ENCODE peak calls at places on chromosome 2, in ten cellular contexts. K is Panc1; C is fibroblast of lung; U is astrocyte; E is transverse colon; F is BJ; J is astrocyte of the spinal cord; X is sigmoid colon; L is CD8-positive, alpha-beta T cell; A is coronary artery. D is an unnamed sample.

GRCh38 chr2:222504714-222505113 is 80.4 kb downstream of the SGPP2 start:
- DNase-seq in J (no peak), K (no peak), A (no peak), C (no peak), X (no peak), E (no peak), F (no peak), L (no peak), U (no peak), D (no peak)

GRCh38 chr2:1611886-1612285 is 132.4 kb downstream of the PXDN start:
- DNase-seq in E (no peak), J (no peak), U (no peak), L (no peak), X (no peak), A (no peak), C (no peak), K (no peak), F (no peak), D (no peak)

GRCh38 chr2:207166349-207167128 is 791 bp upstream of the KLF7 start:
- DNase-seq in F (no peak), E (peak; percentile 69), L (peak; percentile 53), U (peak; percentile 67), X (peak; percentile 91), K (no peak), J (peak; percentile 87), C (peak; percentile 86), A (peak; percentile 89), D (no peak)

GRCh38 chr2:37219046-37219445 is 12.3 kb downstream of the CEBPZ start:
- DNase-seq in X (no peak), U (no peak), A (no peak), C (no peak), J (no peak), E (no peak), L (no peak), K (no peak), F (no peak), D (no peak)

GRCh38 chr2:157905092-157905491 is 29.0 kb upstream of the ACVR1 start:
- DNase-seq in L (no peak), U (no peak), A (no peak), K (no peak), X (no peak), F (no peak), E (no peak), C (no peak), J (no peak), D (no peak)

GRCh38 chr2:32375228-32375892 is 18.5 kb downstream of the BIRC6 start:
- DNase-seq in C (no peak), A (no peak), J (no peak), F (no peak), E (no peak), U (no peak), L (no peak), X (no peak), K (no peak), D (no peak)

GRCh38 chr2:16462965-16463364 is 202.7 kb downstream of the CYRIA start:
- DNase-seq in X (no peak), J (no peak), E (no peak), F (no peak), C (no peak), L (no peak), U (no peak), A (no peak), K (no peak), D (no peak)

GRCh38 chr2:65377556-65378307 is 54.7 kb downstream of the SPRED2 start:
- DNase-seq in E (peak; percentile 47), A (no peak), X (no peak), K (no peak), C (peak; percentile 75), J (peak; percentile 75), U (peak; percentile 82), F (peak; percentile 67), L (no peak), D (peak; percentile 24)

DNA sequence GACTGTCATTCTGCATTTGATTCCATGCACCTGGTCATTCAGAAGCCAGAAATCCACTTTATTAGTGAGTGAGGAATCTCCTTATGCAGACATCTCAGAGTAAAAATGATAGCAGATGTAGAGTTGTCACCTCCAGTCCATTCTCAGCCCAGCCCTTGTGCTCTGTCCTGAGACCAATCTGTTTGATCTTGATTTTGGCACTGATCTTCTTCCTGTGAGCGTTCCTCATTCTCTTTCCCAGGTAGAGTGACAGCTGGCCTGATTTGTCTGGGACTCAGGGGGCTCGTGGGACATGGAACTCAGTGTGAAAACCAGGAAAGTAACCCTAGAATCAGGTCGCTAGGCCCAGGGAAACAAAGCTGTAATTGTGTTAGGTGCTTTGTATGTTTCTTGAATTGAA is 8.9 kb downstream of the ARHGAP25 start:
- DNase-seq in U (no peak), E (no peak), A (no peak), F (no peak), X (no peak), K (no peak), J (no peak), L (no peak), C (no peak), D (no peak)
- H3K4me3 ChIP-seq in U (no peak overlapping the region), E (no peak overlapping the region), A (no peak overlapping the region), F (no peak overlapping the region), X (no peak overlapping the region), K (no peak overlapping the region), J (no peak overlapping the region), L (no peak overlapping the region), C (no peak overlapping the region), D (no peak overlapping the region)

GRCh38 chr2:88022522-88022921 is 6.2 kb upstream of the RNU2-63P start:
- DNase-seq in E (peak; percentile 37), F (no peak), X (no peak), C (no peak), A (no peak), J (no peak), L (no peak), U (no peak), K (no peak), D (no peak)

GRCh38 chr2:88016086-88016947 is at the start of gene RNU2-63P:
- DNase-seq in L (peak; percentile 68), J (peak; percentile 95), F (peak; percentile 39), E (peak; percentile 83), X (peak; percentile 83), K (peak; percentile 92), U (peak; percentile 96), A (peak; percentile 83), C (peak; percentile 95), D (peak; percentile 56)

GRCh38 chr2:88018969-88019368 is 2.6 kb upstream of the RNU2-63P start:
- DNase-seq in L (no peak), J (no peak), X (no peak), A (no peak), U (no peak), K (no peak), C (no peak), F (no peak), E (no peak), D (no peak)

GRCh38 chr2:88019985-88020384 is 3.6 kb upstream of the RNU2-63P start:
- DNase-seq in L (no peak), U (no peak), X (no peak), F (no peak), J (no peak), C (no peak), K (no peak), A (no peak), E (no peak), D (no peak)

DNA sequence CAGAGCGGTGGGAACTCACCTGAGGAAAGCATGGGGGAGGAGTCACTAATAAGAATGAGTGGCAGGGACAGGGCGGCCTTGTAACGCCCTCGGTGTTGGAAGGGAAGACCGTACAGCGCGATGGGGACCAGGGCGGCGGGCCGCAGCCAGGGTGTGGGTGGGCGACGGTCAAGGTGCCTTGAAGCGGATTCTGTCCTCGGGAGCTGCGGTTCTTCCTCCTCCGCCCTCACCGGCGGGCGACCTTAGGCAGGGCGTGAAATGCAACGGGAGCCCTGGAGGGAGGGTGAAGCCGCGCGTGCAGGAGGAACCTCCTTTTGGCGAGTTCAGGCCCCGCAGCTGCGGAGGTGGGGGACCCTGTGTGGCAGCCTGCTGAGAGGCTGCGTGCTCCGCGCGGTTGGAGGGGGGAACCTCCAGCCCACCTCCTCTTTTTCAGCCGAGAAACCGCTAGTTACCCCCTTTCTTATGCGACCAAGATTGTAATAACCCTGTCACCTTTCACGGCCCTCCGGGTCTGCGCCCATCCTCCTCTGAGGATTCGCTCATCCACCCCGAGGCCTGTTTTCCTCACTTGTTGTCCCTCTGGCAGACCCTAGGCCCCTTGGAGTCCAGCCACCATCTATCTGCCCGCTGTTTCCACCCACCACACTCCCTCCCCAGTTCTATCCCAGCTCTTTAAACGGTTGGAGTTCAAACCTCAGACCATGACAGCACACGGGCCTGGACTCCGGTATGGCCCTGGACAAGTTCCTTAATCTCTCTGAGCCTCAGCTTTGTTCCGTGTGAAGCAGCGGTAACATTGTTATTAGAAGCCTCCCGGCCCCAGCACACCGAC is 817 bp upstream of the RNU2-63P start:
- DNase-seq in A (no peak), C (no peak), L (no peak), X (peak; percentile 72), J (no peak), F (no peak), K (peak; percentile 45), E (peak; percentile 68), U (peak; percentile 9), D (no peak)
- TF ChIP-seq CTCF in A (no peak), C (no peak), L (no peak), X (no peak), J (no peak), F (no peak), K (no peak), E (no peak), U (no peak), D (no peak)

GRCh38 chr2:216693414-216694100 is 1.8 kb downstream of the IGFBP5 start:
- DNase-seq in A (no peak), L (no peak), K (no peak), E (no peak), X (peak; percentile 70), J (no peak), C (no peak), U (no peak), F (no peak), D (no peak)

GRCh38 chr2:216695401-216695821 is at the start of gene IGFBP5:
- DNase-seq in E (peak; percentile 75), L (no peak), A (peak; percentile 92), K (no peak), U (peak; percentile 85), X (peak; percentile 98), J (peak; percentile 89), C (peak; percentile 96), F (no peak), D (no peak)

GRCh38 chr2:216692636-216693413 is 2.5 kb downstream of the IGFBP5 start:
- DNase-seq in L (peak; percentile 48), X (peak; percentile 97), E (peak; percentile 77), A (peak; percentile 93), C (peak; percentile 84), U (peak; percentile 72), F (no peak), K (no peak), J (peak; percentile 71), D (no peak)

GRCh38 chr2:216694826-216695217 is 527 bp downstream of the IGFBP5 start:
- DNase-seq in U (no peak), A (no peak), X (peak; percentile 68), E (no peak), J (no peak), C (no peak), F (no peak), K (no peak), L (no peak), D (no peak)

DNA sequence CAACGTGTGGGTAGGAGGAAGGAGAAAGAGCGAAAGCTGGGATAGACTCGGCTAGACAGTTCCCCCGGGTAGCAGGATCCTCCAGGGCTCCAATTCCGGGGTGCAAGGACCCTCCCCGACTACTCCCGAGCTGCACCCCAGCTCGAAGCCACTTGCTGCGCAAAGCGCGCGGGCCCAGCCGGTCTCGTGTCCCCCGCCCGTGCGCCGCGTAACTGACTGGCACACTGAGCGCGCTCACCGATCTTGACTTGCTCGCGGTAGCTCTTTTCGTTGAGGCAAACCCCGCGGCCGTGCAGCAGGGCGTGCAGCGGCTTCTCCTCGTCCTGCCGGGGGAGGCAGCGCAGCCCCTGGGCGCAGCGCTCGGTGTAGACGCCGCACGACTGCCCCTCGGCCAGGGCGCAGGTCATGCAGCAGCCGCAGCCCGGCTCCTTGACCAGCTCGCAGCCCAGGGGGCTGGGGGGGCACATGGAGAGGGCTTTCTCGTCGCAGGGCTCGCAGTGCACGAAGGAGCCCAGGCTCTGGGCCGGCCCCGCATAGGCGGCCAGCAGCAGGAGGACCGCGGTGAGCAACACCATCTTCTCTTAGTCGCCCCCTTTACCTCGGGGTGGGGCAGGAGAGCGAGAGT is 1.0 kb downstream of the IGFBP5 start:
- DNase-seq in J (peak; percentile 49), A (peak; percentile 85), X (peak; percentile 89), C (peak; percentile 47), E (peak; percentile 39), K (no peak), U (peak; percentile 38), L (no peak), F (no peak), D (no peak)
- H3K4me3 ChIP-seq in J (peak overlapping the region; percentile 62), A (peak overlapping the region; percentile 77), X (peak overlapping the region; percentile 85), C (peak overlapping the region; percentile 77), E (peak overlapping the region; percentile 44), K (peak overlapping the region; percentile 35), U (peak overlapping the region; percentile 93), L (peak overlapping the region; percentile 45), F (peak overlapping the region; percentile 75), D (peak overlapping the region; percentile 70)

DNA sequence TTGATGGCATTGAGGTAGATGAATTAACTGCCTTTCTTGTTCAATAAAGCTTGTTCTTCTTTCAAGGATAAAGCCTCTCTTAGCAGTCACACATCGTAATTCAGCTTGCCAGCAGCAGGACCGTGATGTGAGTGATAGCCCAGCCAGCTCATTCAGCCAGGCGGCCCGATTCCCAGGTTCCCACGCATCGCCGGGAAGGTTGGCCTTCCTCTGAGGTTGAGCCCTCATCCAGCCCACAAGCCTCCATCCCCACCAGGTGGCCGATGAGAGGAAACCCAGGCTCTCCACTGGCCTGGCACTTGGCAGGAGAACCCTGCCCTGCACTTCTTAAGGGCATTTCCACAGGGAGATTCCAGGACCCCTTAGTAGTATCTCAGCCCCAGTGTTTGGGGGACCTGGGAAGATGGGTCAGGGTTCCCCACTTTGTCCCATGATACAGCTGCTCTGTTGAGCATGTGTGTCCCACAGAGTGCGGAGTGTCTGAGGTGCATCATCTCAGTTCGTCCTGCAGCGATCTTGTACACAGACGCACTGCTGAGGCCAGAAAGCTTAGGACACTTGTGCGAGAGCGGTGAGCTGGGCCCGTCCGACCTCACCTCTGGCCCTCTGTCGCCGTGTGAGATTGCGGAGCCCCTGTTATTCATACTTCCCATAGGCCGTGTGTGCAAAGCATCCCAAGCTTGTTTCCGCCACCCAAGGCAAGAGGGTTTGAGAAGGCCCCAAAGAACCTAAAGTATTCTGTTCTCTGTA is 4.9 kb downstream of the AGAP1 start:
- DNase-seq in E (no peak), U (peak; percentile 41), L (no peak), C (no peak), J (peak; percentile 37), K (no peak), A (no peak), F (no peak), X (no peak), D (no peak)
- TF ChIP-seq CTCF in E (no peak), U (no peak), L (no peak), C (no peak), J (peak; percentile 26), K (peak; percentile 72), A (no peak), F (no peak), X (no peak), D (no peak)